ENCODE peak calls at places on chromosomes 1 and 21, in nine cellular contexts. One of them, this sample, is unnamed.

GRCh38 chr1:24929091-24929875 is 793 bp downstream of the RUNX3 start:
- DNase-seq in GOT3: no peak
- DNase-seq in anterior cingulate cortex: no peak
- DNase-seq in heart right ventricle: no peak
- DNase-seq in GM03348: peak
- DNase-seq in glutamatergic neuron: peak
- DNase-seq in neural progenitor cell: peak
- DNase-seq in GM23248: peak
- DNase-seq in HCEC 1CT: no peak
- DNase-seq in this sample: no peak

GRCh38 chr1:224497714-224498573 is 63.3 kb upstream of the WDR26 start:
- DNase-seq in GOT3: peak
- DNase-seq in anterior cingulate cortex: no peak
- DNase-seq in heart right ventricle: peak
- DNase-seq in GM03348: peak
- DNase-seq in glutamatergic neuron: peak
- DNase-seq in neural progenitor cell: peak
- DNase-seq in GM23248: peak
- DNase-seq in HCEC 1CT: peak
- DNase-seq in this sample: no peak

GRCh38 chr1:53617382-53618217 is 121.4 kb downstream of the GLIS1 start:
- DNase-seq in GOT3: no peak
- DNase-seq in anterior cingulate cortex: no peak
- DNase-seq in heart right ventricle: no peak
- DNase-seq in GM03348: no peak
- DNase-seq in glutamatergic neuron: no peak
- DNase-seq in neural progenitor cell: no peak
- DNase-seq in GM23248: peak
- DNase-seq in HCEC 1CT: peak
- DNase-seq in this sample: no peak

GRCh38 chr1:41978986-41979385 is 60.3 kb upstream of the HIVEP3 start:
- DNase-seq in GOT3: no peak
- DNase-seq in anterior cingulate cortex: no peak
- DNase-seq in heart right ventricle: no peak
- DNase-seq in GM03348: no peak
- DNase-seq in glutamatergic neuron: no peak
- DNase-seq in neural progenitor cell: no peak
- DNase-seq in GM23248: no peak
- DNase-seq in HCEC 1CT: no peak
- DNase-seq in this sample: no peak

GRCh38 chr1:240107058-240107684 is 15.5 kb downstream of the FMN2 start:
- DNase-seq in GOT3: no peak
- DNase-seq in anterior cingulate cortex: no peak
- DNase-seq in heart right ventricle: no peak
- DNase-seq in GM03348: peak
- DNase-seq in glutamatergic neuron: no peak
- DNase-seq in neural progenitor cell: no peak
- DNase-seq in GM23248: peak
- DNase-seq in HCEC 1CT: peak
- DNase-seq in this sample: no peak

GRCh38 chr1:43612406-43612805 is 37.5 kb upstream of the KDM4A start:
- DNase-seq in GOT3: no peak
- DNase-seq in anterior cingulate cortex: no peak
- DNase-seq in heart right ventricle: no peak
- DNase-seq in GM03348: no peak
- DNase-seq in glutamatergic neuron: no peak
- DNase-seq in neural progenitor cell: no peak
- DNase-seq in GM23248: no peak
- DNase-seq in HCEC 1CT: no peak
- DNase-seq in this sample: no peak

GRCh38 chr1:9691108-9691445 is 39.5 kb downstream of the PIK3CD start:
- DNase-seq in GOT3: no peak
- DNase-seq in anterior cingulate cortex: no peak
- DNase-seq in heart right ventricle: no peak
- DNase-seq in GM03348: peak
- DNase-seq in glutamatergic neuron: no peak
- DNase-seq in neural progenitor cell: no peak
- DNase-seq in GM23248: peak
- DNase-seq in HCEC 1CT: no peak
- DNase-seq in this sample: no peak

GRCh38 chr21:29678616-29679015 is 261.2 kb downstream of the GRIK1 start:
- DNase-seq in GOT3: no peak
- DNase-seq in anterior cingulate cortex: no peak
- DNase-seq in heart right ventricle: no peak
- DNase-seq in GM03348: no peak
- DNase-seq in glutamatergic neuron: no peak
- DNase-seq in neural progenitor cell: no peak
- DNase-seq in GM23248: peak
- DNase-seq in HCEC 1CT: peak
- DNase-seq in this sample: no peak

GRCh38 chr1:3761296-3762010 is 9.2 kb downstream of the CCDC27 start:
- DNase-seq in GOT3: no peak
- DNase-seq in anterior cingulate cortex: no peak
- DNase-seq in heart right ventricle: no peak
- DNase-seq in GM03348: no peak
- DNase-seq in glutamatergic neuron: no peak
- DNase-seq in neural progenitor cell: no peak
- DNase-seq in GM23248: no peak
- DNase-seq in HCEC 1CT: no peak
- DNase-seq in this sample: no peak

GRCh38 chr1:19344372-19344810 is 32.3 kb downstream of the SLC66A1 start:
- DNase-seq in GOT3: no peak
- DNase-seq in anterior cingulate cortex: peak
- DNase-seq in heart right ventricle: peak
- DNase-seq in GM03348: peak
- DNase-seq in glutamatergic neuron: peak
- DNase-seq in neural progenitor cell: peak
- DNase-seq in GM23248: peak
- DNase-seq in HCEC 1CT: no peak
- DNase-seq in this sample: peak

GRCh38 chr1:36966242-36966641 is 68.1 kb downstream of the GRIK3 start:
- DNase-seq in GOT3: no peak
- DNase-seq in anterior cingulate cortex: no peak
- DNase-seq in heart right ventricle: peak
- DNase-seq in GM03348: no peak
- DNase-seq in glutamatergic neuron: no peak
- DNase-seq in neural progenitor cell: peak
- DNase-seq in GM23248: peak
- DNase-seq in HCEC 1CT: no peak
- DNase-seq in this sample: no peak